ENCODE peak calls at places on chromosomes 2 and 18, in five cellular contexts. G is neural progenitor cell, W is cardiac muscle cell, J is AG04450, X is thoracic aorta. K is an unnamed sample. For H3K9me3, the result is how much of the 10 kb centered on the place peaks cover.

GRCh38 chr18:11176416-11176815 is 27.0 kb upstream of the PIEZO2 start:
- DNase-seq in W (no peak), J (peak), G (no peak), X (no peak), K (no peak)

GRCh38 chr2:58428286-58428552 is 187.1 kb upstream of the FANCL start:
- DNase-seq in X (no peak), W (peak), J (no peak), G (peak), K (no peak)

GRCh38 chr2:128422571-128422970 is 103.9 kb upstream of the HS6ST1 start:
- DNase-seq in J (peak), W (peak), X (no peak), G (no peak), K (no peak)

GRCh38 chr18:5066380-5066977 is 130.6 kb downstream of the AKAIN1 start:
- DNase-seq in W (no peak), J (no peak), X (no peak), G (peak), K (no peak)

GRCh38 chr2:30732876-30733275 is 74.4 kb downstream of the CAPN13 start:
- DNase-seq in X (no peak), J (no peak), W (no peak), G (no peak), K (no peak)

GRCh38 chr2:197107291-197108269 is 181.1 kb upstream of the PGAP1 start:
- DNase-seq in J (no peak), W (peak), X (no peak), G (no peak), K (no peak)

GRCh38 chr2:223057545-223057944 is 5.6 kb downstream of the KCNE4 start:
- DNase-seq in X (no peak), G (no peak), J (no peak), W (peak), K (no peak)

GRCh38 chr18:52367962-52368745 is 28.2 kb downstream of the DCC start:
- DNase-seq in W (no peak), G (no peak), X (no peak), J (no peak), K (no peak)

GRCh38 chr18:46899274-46899948 is 17.9 kb downstream of the PIAS2 start:
- DNase-seq in G (peak), X (no peak), J (no peak), W (no peak), K (no peak)

GRCh38 chr2:101300164-101300563 is 8.3 kb downstream of the RNF149 start:
- DNase-seq in J (no peak), G (no peak), X (no peak), W (no peak), K (no peak)

GRCh38 chr2:109150559-109150958 is 21.6 kb downstream of the SH3RF3 start:
- DNase-seq in W (no peak), X (no peak), J (no peak), G (no peak), K (no peak)

GRCh38 chr2:85445316-85446295 is 27.1 kb downstream of the SH2D6 start:
- DNase-seq in X (no peak), G (no peak), J (peak), W (peak), K (no peak)

GRCh38 chr2:136056077-136056688 is 61.8 kb downstream of the CXCR4 start:
- DNase-seq in X (no peak), J (no peak), G (no peak), W (no peak), K (no peak)

GRCh38 chr2:223626713-223627112 is 24.6 kb upstream of the SCG2 start:
- DNase-seq in J (no peak), X (no peak), W (peak), G (no peak), K (no peak)

GRCh38 chr2:182946949-182947348 is 80.5 kb upstream of the FRZB start:
- DNase-seq in J (no peak), G (no peak), W (peak), X (no peak), K (no peak)

GRCh38 chr2:162197095-162197825 is 45.2 kb upstream of the GCG start:
- DNase-seq in W (peak), G (no peak), J (peak), X (no peak), K (no peak)

GRCh38 chr2:96500385-96501066 is 4.6 kb downstream of the NEURL3 start:
- DNase-seq in W (no peak), J (no peak), G (no peak), X (no peak), K (no peak)

GRCh38 chr2:114821055-114821454 is 378.6 kb downstream of the DPP10 start:
- DNase-seq in J (no peak), G (no peak), X (no peak), W (no peak), K (no peak)

GRCh38 chr2:57429821-57430220 is 616.8 kb upstream of the VRK2 start:
- DNase-seq in G (no peak), W (no peak), J (no peak), X (no peak), K (no peak)

GRCh38 chr2:138707424-138708074 is 72.6 kb downstream of the NXPH2 start:
- DNase-seq in J (peak), G (no peak), W (peak), X (no peak), K (no peak)

GRCh38 chr2:225512469-225512868 is 113.0 kb downstream of the NYAP2 start:
- DNase-seq in X (no peak), G (no peak), J (no peak), W (no peak), K (no peak)

GRCh38 chr2:225122582-225123486 is 80.6 kb upstream of the DOCK10 start:
- DNase-seq in W (peak), J (no peak), G (peak), X (no peak), K (no peak)

DNA sequence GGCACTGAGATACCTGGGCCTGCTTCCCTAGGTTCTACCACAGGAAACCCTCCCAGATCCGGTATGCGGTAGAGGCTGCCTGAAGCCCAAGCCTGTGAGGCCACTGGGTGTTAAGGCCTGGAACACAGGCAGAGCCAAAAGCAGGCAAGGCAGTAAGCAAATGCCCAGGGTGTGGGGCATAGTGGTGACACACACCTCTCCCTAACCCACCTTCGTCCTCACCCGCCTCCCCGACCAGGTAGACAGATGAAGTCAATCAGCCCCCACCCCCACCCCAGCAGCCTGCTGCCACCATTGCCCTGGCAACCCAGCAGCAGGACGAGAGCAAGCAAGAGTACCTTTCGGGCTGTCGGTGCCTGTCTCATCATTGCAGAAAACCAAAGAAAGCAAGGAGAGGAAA is 6.1 kb downstream of the DCTN1 start:
- DNase-seq in X (no peak), W (no peak), G (no peak), J (no peak), K (no peak)
- H3K27ac ChIP-seq in X (peak), W (peak), G (peak), J (no peak), K (no peak)

DNA sequence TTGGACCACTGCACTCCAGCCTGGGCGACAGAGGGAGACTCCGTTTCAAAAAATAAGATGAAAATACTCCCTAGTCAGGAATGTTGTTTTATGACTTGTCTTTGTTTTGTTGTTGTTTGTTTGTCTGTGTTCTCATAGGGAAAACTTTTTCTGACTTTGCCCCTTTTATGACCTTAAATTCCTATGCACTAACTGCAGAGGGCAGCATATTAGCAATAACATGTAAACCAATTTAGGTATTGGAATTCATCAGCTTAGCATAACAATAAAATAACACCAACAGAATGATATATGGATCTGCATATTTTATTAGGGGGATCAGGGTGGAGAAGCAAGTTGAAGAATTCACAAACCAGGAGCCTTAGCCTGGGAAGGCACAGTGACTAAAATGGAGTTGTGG is 631.5 kb downstream of the SUCLG1 start:
- DNase-seq in X (no peak), J (no peak), G (no peak), W (no peak), K (no peak)
- TF ChIP-seq CTCF in X (no peak), J (no peak), G (peak), W (no peak), K (no peak)

DNA sequence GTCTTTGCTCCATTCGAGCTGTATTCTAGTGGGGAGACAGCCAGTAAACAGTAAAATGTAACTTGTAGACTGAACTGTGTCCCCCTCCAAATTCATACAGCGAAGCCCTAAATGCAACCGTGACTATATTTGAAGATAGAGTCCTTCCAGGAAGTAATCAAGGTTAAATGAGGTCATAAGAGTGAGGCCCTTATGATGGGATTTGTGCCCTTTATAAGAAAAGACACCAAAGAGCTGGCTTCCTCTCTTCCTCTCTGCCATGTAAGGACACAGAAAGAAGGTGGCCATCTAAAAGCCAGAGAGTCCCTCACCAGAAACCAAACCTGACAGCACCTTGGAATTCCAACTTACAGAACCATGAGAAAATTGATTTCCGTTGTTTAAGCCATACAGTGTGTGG is 31.4 kb downstream of the GPR75 start:
- DNase-seq in X (no peak), G (no peak), J (no peak), W (no peak), K (no peak)
- H3K9me3 ChIP-seq in X (under half), G (under half), J (under half), W (under half), K (under half)

GRCh38 chr2:20182241-20182931 is 42.5 kb downstream of the SDC1 start:
- DNase-seq in W (peak), G (no peak), X (no peak), J (no peak), K (peak)

GRCh38 chr2:20185176-20186022 is 39.5 kb downstream of the SDC1 start:
- DNase-seq in G (no peak), W (peak), J (no peak), X (no peak), K (no peak)

GRCh38 chr2:20186078-20186854 is 38.7 kb downstream of the SDC1 start:
- DNase-seq in X (no peak), W (no peak), J (no peak), G (no peak), K (no peak)

GRCh38 chr2:20183373-20183772 is 41.6 kb downstream of the SDC1 start:
- DNase-seq in W (no peak), X (no peak), J (no peak), G (no peak), K (no peak)

DNA sequence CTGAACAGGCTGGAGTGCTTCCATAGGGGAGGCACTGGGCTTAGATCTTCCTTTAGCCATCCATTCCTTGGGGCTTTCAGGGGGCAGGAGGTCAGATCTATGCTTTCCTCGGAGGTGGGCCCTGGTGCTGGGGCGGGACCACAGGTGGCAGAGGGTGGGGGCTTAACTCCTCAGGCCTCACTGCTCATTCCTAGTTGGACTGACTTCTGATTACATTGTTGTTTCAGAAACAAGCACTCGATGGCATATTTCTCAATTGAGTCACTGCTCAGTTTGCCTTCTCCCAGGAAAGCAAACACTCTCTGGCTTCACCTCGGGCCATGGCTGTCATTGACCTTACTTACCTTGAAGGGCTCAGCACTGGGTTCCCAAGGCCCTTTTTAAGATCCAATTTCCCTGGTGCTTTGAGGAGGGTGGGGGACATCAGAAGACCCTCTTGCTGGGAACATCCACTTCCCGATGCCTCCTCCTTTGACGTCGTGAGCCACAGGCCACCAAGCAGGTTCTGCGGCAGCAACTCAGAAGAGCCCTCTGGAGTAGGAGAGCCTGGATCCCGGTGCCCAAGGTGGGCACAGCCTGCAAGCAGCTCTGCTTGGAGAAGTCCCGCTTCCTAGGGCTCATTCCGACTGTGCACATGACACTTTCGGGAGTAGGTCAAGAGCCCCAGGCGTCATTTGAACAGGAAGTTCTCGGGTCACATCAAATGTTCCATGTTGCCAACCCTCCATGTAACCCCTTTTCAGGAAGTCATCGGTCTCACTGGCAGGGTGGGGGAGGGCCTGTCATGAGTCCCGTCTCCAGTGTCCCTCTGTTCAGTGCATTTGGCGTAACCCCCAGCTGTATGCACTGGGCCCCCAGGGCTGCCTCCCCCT is 40.6 kb downstream of the SDC1 start:
- DNase-seq in J (peak), X (no peak), W (peak), G (no peak), K (no peak)
- H3K27ac ChIP-seq in J (no peak), X (no peak), W (no peak), G (no peak), K (peak)

DNA sequence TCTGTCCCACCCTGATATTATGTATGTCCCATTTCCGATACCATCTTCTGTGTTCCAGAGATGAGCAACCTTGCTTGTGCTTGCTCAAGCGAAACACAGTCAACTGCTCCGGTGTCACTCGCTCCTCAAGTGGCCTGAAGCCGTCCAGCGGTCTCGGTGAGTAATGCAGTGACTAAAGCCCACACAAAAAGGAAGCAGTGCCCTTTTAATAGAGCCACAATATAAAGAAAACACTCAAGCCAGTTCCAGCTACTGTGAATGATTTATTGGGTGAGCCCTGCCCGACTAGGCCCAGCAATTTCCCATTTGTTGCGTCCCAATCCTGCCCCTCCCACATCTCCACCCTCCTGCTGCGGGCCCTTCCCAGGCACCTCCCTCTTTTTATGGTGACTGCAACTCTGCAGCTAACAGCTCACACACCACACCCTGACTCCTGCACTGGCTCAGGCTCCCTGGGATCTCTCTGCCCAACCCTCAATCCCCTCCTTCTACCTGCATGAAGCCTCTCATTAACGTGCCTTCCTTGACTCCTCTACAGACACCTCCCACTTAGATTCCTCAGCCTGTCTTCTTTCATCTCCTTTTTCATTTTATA is 44.2 kb upstream of the DSC1 start:
- DNase-seq in J (no peak), W (no peak), G (peak), X (peak), K (peak)
- TF ChIP-seq CTCF in J (no peak), W (no peak), G (no peak), X (no peak), K (peak)

GRCh38 chr2:89784960-89785359 is 1093.5 kb downstream of the RPIA start:
- DNase-seq in J (no peak), X (no peak), W (no peak), G (no peak), K (no peak)

GRCh38 chr2:89780318-89780717 is 1088.8 kb downstream of the RPIA start:
- DNase-seq in J (no peak), G (no peak), W (no peak), X (no peak), K (no peak)

GRCh38 chr2:89781962-89782361 is 1090.5 kb downstream of the RPIA start:
- DNase-seq in G (no peak), W (no peak), X (no peak), J (no peak), K (no peak)
- H3K9me3 ChIP-seq in G (half or more), W (half or more), X (under half), J (under half), K (half or more)